ENCODE peak calls at places on chromosomes 11 and 22, in six cellular contexts. N, R, Z, F, D and M are unnamed samples. For H3K4me1, the result is how much of the 10 kb centered on the place peaks cover.

GRCh38 chr11:44036811-44037657 is 10.7 kb upstream of the ACCSL start:
- DNase-seq in D (peak), R (peak), Z (peak), N (peak), F (no peak), M (peak)

GRCh38 chr11:128052912-128053641 is 534.3 kb downstream of the ETS1 start:
- DNase-seq in N (no peak), D (no peak), F (no peak), Z (no peak), R (no peak), M (no peak)

GRCh38 chr11:35584321-35584720 is 33.9 kb upstream of the FJX1 start:
- DNase-seq in D (no peak), N (no peak), Z (no peak), F (no peak), R (no peak), M (no peak)

GRCh38 chr22:50244420-50245213 is at the start of gene TUBGCP6:
- DNase-seq in Z (peak), R (peak), D (peak), N (peak), F (peak), M (peak)

GRCh38 chr11:29019960-29020683 is 911.9 kb downstream of the METTL15 start:
- DNase-seq in F (no peak), R (no peak), N (no peak), D (no peak), Z (no peak), M (no peak)

GRCh38 chr11:107856981-107857517 is 1.5 kb downstream of the SLC35F2 start:
- DNase-seq in R (no peak), Z (peak), N (no peak), F (no peak), D (no peak), M (no peak)

GRCh38 chr11:86624366-86624765 is 48.0 kb downstream of the ME3 start:
- DNase-seq in D (no peak), F (no peak), R (no peak), Z (no peak), N (no peak), M (no peak)

GRCh38 chr11:92554662-92555061 is 330.0 kb downstream of the FAT3 start:
- DNase-seq in D (no peak), F (no peak), Z (no peak), R (no peak), N (no peak), M (no peak)

GRCh38 chr11:89491141-89491690 is at the start of gene NOX4:
- DNase-seq in R (peak), F (no peak), N (peak), D (peak), Z (no peak), M (peak)

GRCh38 chr22:50730013-50730891 is 7.8 kb upstream of the ACR start:
- DNase-seq in Z (peak), N (peak), D (peak), F (no peak), R (peak), M (no peak)

GRCh38 chr11:124640660-124641059 is 18.0 kb downstream of the TBRG1 start:
- DNase-seq in R (no peak), Z (no peak), D (no peak), F (no peak), N (no peak), M (no peak)

GRCh38 chr22:34798605-34799004 is 267.4 kb upstream of the ISX start:
- DNase-seq in D (peak), Z (no peak), N (no peak), F (no peak), R (no peak), M (no peak)

GRCh38 chr11:69601346-69601975 is 39.5 kb upstream of the CCND1 start:
- DNase-seq in R (peak), F (no peak), N (no peak), D (no peak), Z (no peak), M (no peak)

GRCh38 chr11:96126917-96127595 is 203.1 kb upstream of the MTMR2 start:
- DNase-seq in D (no peak), Z (no peak), N (no peak), F (no peak), R (no peak), M (no peak)

GRCh38 chr22:29208502-29208862 is 2.8 kb downstream of the EMID1 start:
- DNase-seq in N (no peak), R (no peak), F (no peak), Z (no peak), D (no peak), M (no peak)

GRCh38 chr11:64843971-64844329 is 503 bp downstream of the CDC42BPG start:
- DNase-seq in Z (no peak), D (no peak), N (no peak), F (no peak), R (no peak), M (no peak)

GRCh38 chr11:64846998-64847666 is 2.7 kb upstream of the CDC42BPG start:
- DNase-seq in R (peak), D (peak), N (peak), Z (peak), F (peak), M (peak)

GRCh38 chr11:64844330-64845124 is at the start of gene CDC42BPG:
- DNase-seq in N (peak), F (peak), D (peak), R (peak), Z (peak), M (peak)

GRCh38 chr11:64842851-64843841 is 1.3 kb downstream of the CDC42BPG start:
- DNase-seq in Z (peak), F (no peak), N (peak), R (no peak), D (peak), M (peak)

GRCh38 chr11:64845125-64845735 is 777 bp upstream of the CDC42BPG start:
- DNase-seq in N (no peak), Z (peak), R (no peak), D (no peak), F (no peak), M (no peak)
- H3K4me1 ChIP-seq in N (half or more), Z (under half), R (under half), D (under half), F (under half), M (under half)

DNA sequence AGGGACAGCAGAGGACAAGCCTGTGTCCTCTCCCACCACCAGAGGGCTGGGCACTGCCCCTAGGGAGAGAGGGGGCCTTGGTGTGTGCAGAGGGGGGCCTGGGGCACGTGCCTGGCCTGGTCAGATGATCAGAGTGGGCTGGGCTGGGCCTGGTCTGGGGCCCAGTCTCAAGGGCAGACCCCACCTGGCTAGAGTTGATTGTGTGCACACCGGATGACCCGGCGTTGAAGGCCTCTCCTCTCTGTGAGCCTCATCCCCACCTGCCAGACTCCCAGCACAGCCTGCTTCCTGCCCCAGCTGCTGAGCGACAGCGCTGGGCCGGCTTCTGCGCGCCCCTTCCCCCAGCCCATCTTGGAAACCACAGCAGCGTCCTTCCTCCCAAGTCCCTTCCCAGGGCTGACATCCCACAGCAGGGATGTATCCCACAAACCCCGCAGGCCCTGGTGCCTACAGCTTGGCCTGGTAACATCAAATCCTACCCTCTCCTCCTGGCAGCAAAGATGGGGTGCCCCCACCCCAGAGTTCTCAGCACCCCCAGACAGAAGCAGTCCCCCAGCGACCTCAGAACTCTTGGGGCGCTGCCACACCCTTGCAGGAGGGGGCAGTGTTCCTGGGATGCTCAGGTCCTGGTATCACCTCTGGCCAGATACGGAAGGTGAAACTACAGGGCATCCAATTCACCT is 11.1 kb upstream of the TSSC4 start:
- DNase-seq in R (no peak), D (no peak), F (no peak), N (no peak), Z (no peak), M (no peak)
- H3K4me1 ChIP-seq in R (under half), D (under half), F (under half), N (half or more), Z (half or more), M (under half)

GRCh38 chr22:46971776-46972150 is 209.3 kb downstream of the TBC1D22A start:
- DNase-seq in R (no peak), D (no peak), N (no peak), Z (no peak), F (no peak), M (peak)
- H3K4me1 ChIP-seq in R (under half), D (under half), N (under half), Z (under half), F (under half), M (under half)

DNA sequence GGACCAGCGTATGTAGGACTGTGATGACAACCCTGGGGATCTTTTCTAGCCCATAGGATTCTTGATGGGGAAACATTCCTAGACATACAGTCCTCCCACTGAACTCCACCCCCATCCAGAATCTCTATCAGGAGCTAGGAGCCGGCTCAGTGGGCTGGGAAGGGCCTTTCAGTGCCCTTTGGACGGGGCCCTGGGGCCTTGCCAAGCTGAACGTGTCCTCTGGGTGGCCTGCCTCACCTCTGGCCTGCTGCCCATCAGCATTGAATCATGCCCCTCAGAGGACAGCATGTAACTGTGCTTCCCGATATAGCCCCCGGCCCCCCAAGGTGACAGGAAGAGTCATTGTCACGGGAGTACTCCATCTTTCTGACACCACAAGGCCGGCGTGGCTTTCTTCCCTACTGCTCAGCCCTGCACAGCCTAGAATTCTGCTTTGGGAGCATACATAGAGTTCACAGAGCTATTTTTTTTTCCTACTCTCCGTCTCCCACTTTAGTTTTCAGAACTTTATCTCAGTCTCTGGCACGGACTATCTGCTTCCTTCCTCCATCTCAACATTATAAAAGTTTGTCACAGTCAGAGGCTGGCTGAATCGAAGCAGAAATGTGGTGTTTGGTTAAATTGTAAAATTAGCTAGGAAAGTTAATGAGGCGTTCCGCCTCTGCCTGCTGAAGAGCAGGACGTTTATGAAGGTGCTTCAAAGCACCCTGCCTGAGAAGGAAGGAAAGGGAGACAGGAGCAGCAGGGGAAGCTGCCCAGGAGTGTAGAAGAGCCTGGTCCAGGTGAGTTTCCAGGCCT is 111.9 kb downstream of the ZBTB16 start:
- DNase-seq in N (peak), F (no peak), D (peak), R (no peak), Z (peak), M (peak)
- H3K4me1 ChIP-seq in N (half or more), F (half or more), D (half or more), R (under half), Z (half or more), M (half or more)

DNA sequence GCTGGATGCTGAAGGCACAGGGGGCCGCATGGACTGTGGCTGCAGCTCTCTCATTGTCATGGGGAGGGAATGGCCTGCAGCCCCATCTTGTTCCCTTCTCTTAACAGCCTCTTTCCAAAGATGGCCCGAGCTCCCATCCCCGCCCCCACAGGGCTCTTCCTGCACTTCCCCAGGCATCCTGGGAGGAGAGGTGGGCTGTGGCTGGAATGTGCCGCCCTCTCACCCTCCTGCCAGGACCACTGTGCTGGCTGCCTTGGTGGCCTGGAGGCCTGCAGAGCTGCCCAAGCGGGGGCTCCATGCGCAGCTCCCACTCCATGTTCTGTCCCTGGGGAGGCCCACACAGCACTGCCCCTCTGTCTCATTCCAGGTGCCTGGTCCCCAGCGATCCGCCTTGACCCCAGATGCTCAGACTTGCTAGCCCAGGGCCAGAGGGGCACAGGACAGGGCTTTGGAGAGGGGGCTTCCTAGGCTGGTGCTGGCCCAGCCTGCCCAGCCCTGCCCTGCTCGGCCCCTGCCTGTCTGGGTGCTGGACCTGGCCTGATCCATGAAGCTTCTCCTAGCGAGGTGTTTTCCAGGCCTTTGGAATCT is 56.6 kb downstream of the RTN4R start:
- DNase-seq in Z (no peak), D (no peak), R (no peak), F (no peak), N (no peak), M (no peak)
- H3K4me1 ChIP-seq in Z (under half), D (under half), R (under half), F (under half), N (under half), M (under half)

DNA sequence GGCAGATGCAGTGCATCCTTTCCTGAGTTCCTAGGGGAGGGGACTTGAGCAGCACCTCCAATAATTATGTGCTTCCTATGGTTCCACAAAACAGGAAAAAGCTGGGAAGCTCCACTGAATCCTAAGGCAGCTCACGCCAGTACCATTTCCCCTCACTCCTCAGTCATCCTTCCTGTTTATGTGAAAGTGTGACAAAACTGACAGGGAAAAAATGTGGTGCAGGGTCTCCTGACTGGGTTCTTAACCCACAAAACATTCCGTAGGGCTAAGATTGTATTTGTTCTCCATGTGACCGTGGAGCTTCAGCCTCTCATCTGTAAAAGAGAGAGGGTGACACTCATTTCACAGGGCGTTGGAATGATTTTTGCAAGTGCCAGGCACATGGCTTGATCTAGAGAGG is 12.2 kb upstream of the LYVE1 start:
- DNase-seq in F (no peak), R (no peak), Z (no peak), N (no peak), D (no peak), M (no peak)
- H3K4me1 ChIP-seq in F (under half), R (under half), Z (under half), N (half or more), D (under half), M (under half)

GRCh38 chr22:30296851-30297250 is 7.5 kb upstream of the CASTOR1 start:
- DNase-seq in N (no peak), R (no peak), D (no peak), F (no peak), Z (no peak), M (peak)

GRCh38 chr22:30294066-30294465 is 4.8 kb upstream of the CASTOR1 start:
- DNase-seq in D (no peak), F (no peak), Z (no peak), R (no peak), N (no peak), M (peak)

GRCh38 chr22:30296324-30296723 is 7.0 kb upstream of the CASTOR1 start:
- DNase-seq in D (no peak), F (no peak), Z (no peak), R (no peak), N (no peak), M (no peak)

GRCh38 chr22:30295576-30295975 is 6.3 kb upstream of the CASTOR1 start:
- DNase-seq in D (no peak), Z (no peak), N (no peak), F (no peak), R (no peak), M (peak)

GRCh38 chr22:30294830-30295229 is 5.5 kb upstream of the CASTOR1 start:
- DNase-seq in N (no peak), F (no peak), Z (no peak), R (no peak), D (no peak), M (no peak)
- H3K4me1 ChIP-seq in N (half or more), F (half or more), Z (under half), R (under half), D (under half), M (under half)